ENCODE peak calls at places on chromosomes 16 and 17, in ten cellular contexts. C is fibroblast of mammary gland, X is choroid plexus epithelial cell, F is heart left ventricle, M is fibroblast of lung, D is ovary, S is uterus, Q is SJSA1, P is lower lobe of right lung, U is astrocyte of the spinal cord. K is an unnamed sample.

GRCh38 chr17:18974407-18975149 is 22.6 kb downstream of the SLC5A10 start:
- DNase-seq in F (no peak), D (no peak), M (no peak), P (no peak), U (no peak), C (peak), Q (no peak), S (no peak), X (no peak), K (no peak)

GRCh38 chr17:57096472-57097198 is 11.6 kb downstream of the AKAP1 start:
- DNase-seq in F (peak), Q (no peak), S (no peak), U (no peak), P (no peak), C (no peak), D (no peak), X (no peak), M (no peak), K (no peak)

GRCh38 chr17:19727466-19728113 is 11.2 kb upstream of the SLC47A2 start:
- DNase-seq in S (peak), U (peak), D (peak), X (peak), F (peak), C (peak), Q (no peak), P (no peak), M (peak), K (no peak)

GRCh38 chr17:18332909-18333489 is 17.9 kb downstream of the SMCR8 start:
- DNase-seq in M (no peak), X (peak), D (no peak), U (no peak), P (no peak), S (no peak), Q (no peak), F (no peak), C (peak), K (no peak)

GRCh38 chr17:1762906-1763829 is 1.3 kb downstream of the SERPINF1 start:
- DNase-seq in C (peak), D (peak), F (peak), U (peak), M (peak), Q (peak), S (peak), X (peak), P (no peak), K (no peak)

GRCh38 chr16:4846503-4846900 is 586 bp downstream of the GLYR1 start:
- DNase-seq in X (peak), P (peak), M (peak), S (no peak), Q (peak), C (peak), U (peak), F (peak), D (no peak), K (no peak)

GRCh38 chr17:83007504-83008475 is 71.6 kb upstream of the METRNL start:
- DNase-seq in P (no peak), Q (no peak), M (no peak), X (no peak), C (no peak), D (no peak), S (no peak), F (no peak), U (no peak), K (no peak)

GRCh38 chr16:81522141-81522701 is 77.6 kb downstream of the CMIP start:
- DNase-seq in U (no peak), X (no peak), P (peak), F (no peak), M (no peak), S (no peak), D (no peak), Q (no peak), C (no peak), K (no peak)

GRCh38 chr17:2974347-2974746 is 89.1 kb downstream of the OR1D5 start:
- DNase-seq in X (no peak), D (no peak), S (no peak), C (no peak), M (no peak), U (no peak), P (no peak), Q (no peak), F (no peak), K (no peak)
- H3K4me3 ChIP-seq in X (no peak), D (no peak), S (no peak), C (no peak), M (no peak), U (no peak), P (no peak), Q (no peak), F (no peak), K (no peak)

GRCh38 chr16:21279501-21279900 is 1.4 kb upstream of the CRYM start:
- DNase-seq in U (no peak), Q (no peak), C (peak), D (no peak), F (no peak), S (no peak), X (no peak), M (peak), P (no peak), K (no peak)

GRCh38 chr16:21281698-21282389 is 3.8 kb upstream of the CRYM start:
- DNase-seq in U (no peak), F (no peak), M (no peak), D (no peak), P (no peak), X (no peak), Q (no peak), C (no peak), S (no peak), K (no peak)

GRCh38 chr16:21283521-21284289 is 5.6 kb upstream of the CRYM start:
- DNase-seq in F (peak), X (peak), U (peak), M (peak), P (peak), S (peak), Q (peak), C (peak), D (peak), K (no peak)

DNA sequence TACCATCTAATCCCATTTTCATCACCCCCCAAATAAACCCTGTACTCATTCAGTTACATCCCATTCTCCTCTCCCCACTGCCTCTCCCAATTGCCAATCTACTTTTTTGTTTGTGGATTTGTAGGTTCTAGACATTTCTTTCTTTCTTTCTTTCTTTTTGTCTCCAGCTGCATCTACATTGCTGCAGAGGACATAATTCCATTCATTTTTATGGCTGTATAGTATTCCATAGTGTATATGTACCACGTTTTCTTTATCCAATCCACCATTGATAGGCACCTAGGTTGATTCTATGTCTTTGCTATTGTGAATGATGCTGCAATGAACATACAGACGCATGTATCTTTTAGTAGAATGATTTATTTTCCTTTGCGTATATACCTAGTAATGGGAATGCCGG is 6.3 kb upstream of the CRYM start:
- DNase-seq in M (no peak), S (no peak), C (no peak), Q (no peak), F (no peak), X (no peak), U (no peak), D (no peak), P (no peak), K (no peak)
- H3K4me3 ChIP-seq in M (no peak), S (no peak), C (no peak), Q (no peak), F (peak), X (no peak), U (no peak), D (no peak), P (no peak), K (peak)

DNA sequence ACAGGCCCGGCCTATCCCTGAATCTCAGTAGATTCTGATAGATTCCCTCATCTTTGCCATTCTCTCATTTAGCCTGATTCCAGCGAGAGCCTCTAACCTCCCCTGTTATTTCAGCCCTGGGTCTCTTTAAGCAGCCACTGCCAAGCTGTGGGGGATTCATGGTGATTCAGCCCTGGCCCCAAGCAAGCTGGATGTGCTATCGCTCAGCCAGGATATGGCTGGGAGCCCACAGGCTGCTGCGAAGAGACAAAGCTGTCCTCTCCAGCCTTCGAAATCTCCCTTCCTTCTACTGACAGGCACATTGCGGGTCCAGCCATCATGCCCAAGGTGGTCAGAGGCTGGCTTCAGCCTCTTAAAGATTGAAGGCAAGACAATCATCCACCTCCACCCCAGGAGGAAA is 394.1 kb downstream of the SOX9 start:
- DNase-seq in X (peak), F (peak), M (peak), Q (no peak), C (peak), D (peak), U (peak), P (no peak), S (peak), K (no peak)
- H3K4me3 ChIP-seq in X (peak), F (no peak), M (no peak), Q (no peak), C (no peak), D (no peak), U (no peak), P (no peak), S (no peak), K (no peak)

GRCh38 chr16:10031473-10031872 is 150.8 kb downstream of the GRIN2A start:
- DNase-seq in Q (no peak), X (no peak), S (no peak), D (no peak), U (peak), F (no peak), P (no peak), C (peak), M (no peak), K (no peak)

GRCh38 chr16:10028644-10029043 is 153.6 kb downstream of the GRIN2A start:
- DNase-seq in U (no peak), M (no peak), C (no peak), F (no peak), X (no peak), Q (no peak), P (no peak), S (no peak), D (no peak), K (no peak)

GRCh38 chr16:10033561-10033960 is 148.7 kb downstream of the GRIN2A start:
- DNase-seq in C (no peak), Q (no peak), M (no peak), X (no peak), U (no peak), P (no peak), S (no peak), D (no peak), F (no peak), K (no peak)

GRCh38 chr16:10027553-10027952 is 154.7 kb downstream of the GRIN2A start:
- DNase-seq in X (no peak), D (no peak), P (no peak), C (no peak), M (no peak), Q (no peak), F (no peak), S (no peak), U (no peak), K (no peak)

DNA sequence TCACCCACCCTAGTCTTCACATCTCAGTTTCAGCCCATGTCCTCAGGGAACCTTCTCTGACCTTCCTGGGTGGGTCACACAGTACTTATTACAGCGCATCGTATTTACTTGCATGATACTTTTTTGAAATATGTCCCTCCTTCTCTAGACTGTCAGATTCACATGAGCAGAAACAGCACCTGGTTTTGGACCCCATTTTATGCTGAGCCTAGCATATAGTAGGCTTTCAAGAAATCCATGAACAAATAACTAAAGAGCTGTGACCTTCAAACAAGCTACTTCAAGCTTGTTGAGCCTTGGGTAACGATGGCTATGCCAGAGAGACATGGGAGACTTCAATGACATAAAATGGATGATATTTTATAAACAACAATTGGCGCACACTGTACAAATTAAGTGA is 150.3 kb downstream of the GRIN2A start:
- DNase-seq in F (no peak), M (no peak), D (no peak), Q (no peak), X (no peak), U (no peak), S (no peak), C (no peak), P (no peak), K (no peak)
- H3K4me3 ChIP-seq in F (no peak), M (no peak), D (no peak), Q (no peak), X (no peak), U (no peak), S (no peak), C (no peak), P (no peak), K (no peak)

GRCh38 chr17:43021739-43022512 is at the start of gene VAT1:
- DNase-seq in F (peak), S (peak), Q (peak), X (peak), C (peak), D (peak), U (peak), M (peak), P (peak), K (peak)

GRCh38 chr17:43019418-43019817 is 2.8 kb downstream of the VAT1 start:
- DNase-seq in X (peak), P (no peak), C (peak), F (no peak), S (no peak), U (no peak), Q (no peak), M (peak), D (no peak), K (no peak)

GRCh38 chr17:43018932-43019331 is 3.3 kb downstream of the VAT1 start:
- DNase-seq in C (peak), F (no peak), D (no peak), X (peak), P (no peak), U (no peak), Q (no peak), S (no peak), M (peak), K (no peak)

GRCh38 chr17:43020789-43021738 is 1.1 kb downstream of the VAT1 start:
- DNase-seq in U (peak), X (peak), S (peak), Q (peak), M (peak), P (peak), F (peak), D (peak), C (peak), K (no peak)

GRCh38 chr17:43020030-43020621 is 2.1 kb downstream of the VAT1 start:
- DNase-seq in M (no peak), S (no peak), U (no peak), F (no peak), Q (peak), D (no peak), X (peak), C (peak), P (no peak), K (no peak)
- H3K4me3 ChIP-seq in M (no peak), S (no peak), U (no peak), F (peak), Q (no peak), D (no peak), X (peak), C (peak), P (peak), K (peak)

GRCh38 chr17:61744804-61745203 is 118.5 kb downstream of the BRIP1 start:
- DNase-seq in D (no peak), U (no peak), C (no peak), S (no peak), X (no peak), Q (no peak), F (no peak), M (no peak), P (no peak), K (no peak)

GRCh38 chr17:61743766-61744165 is 119.6 kb downstream of the BRIP1 start:
- DNase-seq in P (no peak), Q (no peak), D (no peak), U (no peak), C (no peak), S (no peak), M (no peak), F (no peak), X (no peak), K (no peak)

GRCh38 chr17:61744252-61744651 is 119.1 kb downstream of the BRIP1 start:
- DNase-seq in Q (no peak), F (no peak), P (no peak), D (no peak), S (no peak), X (no peak), M (no peak), U (no peak), C (no peak), K (no peak)

GRCh38 chr17:61749823-61750404 is 113.4 kb downstream of the BRIP1 start:
- DNase-seq in S (no peak), M (no peak), U (no peak), C (no peak), P (no peak), D (no peak), Q (no peak), X (no peak), F (no peak), K (no peak)

GRCh38 chr17:61746248-61746985 is 116.9 kb downstream of the BRIP1 start:
- DNase-seq in M (no peak), D (no peak), Q (no peak), S (no peak), C (no peak), P (no peak), U (no peak), F (no peak), X (no peak), K (no peak)
- H3K4me3 ChIP-seq in M (no peak), D (no peak), Q (no peak), S (no peak), C (no peak), P (no peak), U (no peak), F (no peak), X (no peak), K (no peak)

GRCh38 chr16:89325861-89326471 is 108.5 kb downstream of the ZNF778 start:
- DNase-seq in F (peak), U (peak), M (peak), D (peak), S (peak), C (peak), X (peak), Q (peak), P (peak), K (no peak)
- H3K4me3 ChIP-seq in F (no peak), U (no peak), M (no peak), D (no peak), S (no peak), C (no peak), X (no peak), Q (no peak), P (no peak), K (no peak)

GRCh38 chr17:17124341-17124740 is 81.8 kb downstream of the PLD6 start:
- DNase-seq in M (no peak), X (no peak), U (no peak), D (no peak), P (no peak), S (no peak), C (no peak), F (no peak), Q (no peak), K (no peak)

GRCh38 chr17:17126131-17127110 is 79.7 kb downstream of the PLD6 start:
- DNase-seq in C (no peak), D (no peak), X (no peak), F (no peak), Q (no peak), P (peak), S (no peak), M (no peak), U (no peak), K (no peak)

GRCh38 chr17:17127156-17127555 is 79.0 kb downstream of the PLD6 start:
- DNase-seq in Q (no peak), D (no peak), F (no peak), X (no peak), M (no peak), U (no peak), P (peak), C (no peak), S (no peak), K (no peak)

GRCh38 chr17:17127730-17128291 is 78.3 kb downstream of the PLD6 start:
- DNase-seq in D (no peak), S (no peak), P (peak), M (no peak), C (no peak), Q (no peak), U (no peak), F (no peak), X (no peak), K (no peak)

DNA sequence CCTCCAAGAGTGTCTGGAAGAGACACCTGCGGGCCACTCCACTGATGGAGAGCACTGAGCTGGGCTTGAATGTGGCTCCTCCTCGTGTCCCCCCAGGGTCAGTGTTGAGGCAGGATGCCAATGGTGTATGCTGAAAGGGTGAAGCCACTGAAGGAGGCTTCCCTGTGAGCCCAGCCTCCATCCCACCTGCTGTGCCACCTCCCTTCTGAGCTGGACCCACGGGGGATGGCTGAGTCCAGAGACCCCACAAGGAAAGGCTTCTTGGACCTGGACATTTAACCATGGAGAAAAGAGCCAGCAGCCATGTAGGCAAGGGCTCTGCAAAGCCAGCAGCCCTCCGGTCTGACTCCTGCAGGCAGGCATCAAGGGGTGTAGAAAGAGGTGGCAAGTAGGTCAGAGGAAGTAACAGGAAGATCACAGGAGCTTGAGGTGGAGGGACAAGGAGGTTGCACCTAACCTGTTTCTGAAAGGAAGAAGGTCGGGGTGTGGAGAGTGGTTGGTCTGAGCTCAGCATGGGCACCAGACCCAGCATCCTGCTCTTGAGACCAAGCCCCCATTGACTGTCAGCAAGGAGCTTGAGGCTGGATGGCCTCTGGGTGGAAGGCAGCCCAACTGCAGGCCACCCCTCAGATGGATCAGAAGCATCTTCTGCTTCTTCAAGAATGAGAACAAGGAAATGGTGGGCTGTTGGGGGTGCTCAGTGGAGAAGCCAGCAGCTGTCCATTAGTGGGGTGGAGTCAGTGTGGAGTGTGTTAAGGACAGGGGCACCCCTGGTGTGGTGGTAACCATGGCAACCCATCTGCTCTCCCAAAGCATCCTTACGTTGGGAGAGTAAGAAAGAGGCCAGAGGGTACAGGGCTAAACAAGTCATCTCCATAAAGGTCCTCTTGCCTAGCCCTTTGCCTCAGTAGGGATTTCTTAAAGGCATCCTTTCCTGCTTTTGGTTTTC is 80.7 kb downstream of the PLD6 start:
- DNase-seq in U (peak), X (peak), S (no peak), M (peak), C (peak), P (peak), D (no peak), F (no peak), Q (no peak), K (no peak)
- H3K4me3 ChIP-seq in U (no peak), X (no peak), S (no peak), M (no peak), C (no peak), P (no peak), D (no peak), F (no peak), Q (no peak), K (no peak)

K was measured in NT2/D1.